ENCODE peak calls at places on chromosome 1, in four cellular contexts. J, O, D and H are unnamed samples. For H3K4me1, the result is how much of the 10 kb centered on the place peaks cover.

GRCh38 chr1:200905411-200906052 is 10.8 kb downstream of the INAVA start:
- DNase-seq in D (peak), O (no peak), J (no peak), H (no peak)

GRCh38 chr1:41920658-41921057 is 1.9 kb upstream of the HIVEP3 start:
- DNase-seq in D (no peak), O (no peak), J (no peak), H (no peak)

GRCh38 chr1:10644307-10645128 is 151.9 kb downstream of the CASZ1 start:
- DNase-seq in D (peak), O (no peak), J (no peak), H (no peak)

GRCh38 chr1:54965624-54966340 is 14.6 kb upstream of the TMEM61 start:
- DNase-seq in J (no peak), O (peak), D (peak), H (peak)

GRCh38 chr1:95671098-95671497 is 437.1 kb downstream of the RWDD3 start:
- DNase-seq in J (no peak), O (no peak), D (no peak), H (no peak)

GRCh38 chr1:203200059-203200553 is 13.6 kb upstream of the CHI3L1 start:
- DNase-seq in D (peak), O (no peak), J (no peak), H (no peak)

GRCh38 chr1:2106681-2107405 is 56.6 kb downstream of the PRKCZ start:
- DNase-seq in J (no peak), O (no peak), D (peak), H (peak)

GRCh38 chr1:202155478-202156021 is 4.9 kb downstream of the PTPN7 start:
- DNase-seq in D (peak), J (no peak), O (peak), H (no peak)

GRCh38 chr1:158781104-158781503 is at the start of gene OR6N2:
- DNase-seq in D (no peak), O (no peak), J (no peak), H (no peak)

GRCh38 chr1:74496699-74497098 is 15.7 kb downstream of the LRRC53 start:
- DNase-seq in D (no peak), J (no peak), O (no peak), H (no peak)

GRCh38 chr1:46665983-46666382 is 2.2 kb downstream of the ATPAF1 start:
- DNase-seq in J (no peak), O (no peak), D (no peak), H (no peak)

GRCh38 chr1:156114919-156115513 is 505 bp downstream of the LMNA start:
- DNase-seq in D (peak), O (peak), J (peak), H (peak)

GRCh38 chr1:47875831-47876586 is 121.2 kb downstream of the TRABD2B start:
- DNase-seq in O (no peak), J (no peak), D (no peak), H (no peak)

GRCh38 chr1:8120693-8121260 is 94.7 kb upstream of the ERRFI1 start:
- DNase-seq in O (no peak), J (no peak), D (peak), H (no peak)

GRCh38 chr1:154931940-154932487 is 4.5 kb downstream of the PMVK start:
- DNase-seq in D (peak), J (no peak), O (no peak), H (no peak)

GRCh38 chr1:106435269-106435668 is 621.2 kb upstream of the PRMT6 start:
- DNase-seq in D (no peak), O (no peak), J (no peak), H (no peak)

GRCh38 chr1:80217377-80217986 is 1211.0 kb upstream of the ADGRL4 start:
- DNase-seq in O (no peak), D (no peak), J (no peak), H (no peak)

GRCh38 chr1:110003747-110004428 is 19.3 kb downstream of the AHCYL1 start:
- DNase-seq in O (peak), J (peak), D (peak), H (peak)

GRCh38 chr1:182122855-182123254 is 61.3 kb upstream of the ZNF648 start:
- DNase-seq in O (no peak), J (no peak), D (no peak), H (no peak)

GRCh38 chr1:167899253-167899681 is 14.7 kb downstream of the ADCY10 start:
- DNase-seq in O (peak), J (no peak), D (no peak), H (peak)

GRCh38 chr1:6614953-6615785 is 1.6 kb downstream of the PHF13 start:
- DNase-seq in J (no peak), O (no peak), D (peak), H (no peak)

GRCh38 chr1:53112861-53113260 is 29.6 kb downstream of the SLC1A7 start:
- DNase-seq in O (no peak), D (peak), J (no peak), H (no peak)

GRCh38 chr1:202659541-202659940 is 50.7 kb downstream of the SYT2 start:
- DNase-seq in D (no peak), O (no peak), J (no peak), H (no peak)

DNA sequence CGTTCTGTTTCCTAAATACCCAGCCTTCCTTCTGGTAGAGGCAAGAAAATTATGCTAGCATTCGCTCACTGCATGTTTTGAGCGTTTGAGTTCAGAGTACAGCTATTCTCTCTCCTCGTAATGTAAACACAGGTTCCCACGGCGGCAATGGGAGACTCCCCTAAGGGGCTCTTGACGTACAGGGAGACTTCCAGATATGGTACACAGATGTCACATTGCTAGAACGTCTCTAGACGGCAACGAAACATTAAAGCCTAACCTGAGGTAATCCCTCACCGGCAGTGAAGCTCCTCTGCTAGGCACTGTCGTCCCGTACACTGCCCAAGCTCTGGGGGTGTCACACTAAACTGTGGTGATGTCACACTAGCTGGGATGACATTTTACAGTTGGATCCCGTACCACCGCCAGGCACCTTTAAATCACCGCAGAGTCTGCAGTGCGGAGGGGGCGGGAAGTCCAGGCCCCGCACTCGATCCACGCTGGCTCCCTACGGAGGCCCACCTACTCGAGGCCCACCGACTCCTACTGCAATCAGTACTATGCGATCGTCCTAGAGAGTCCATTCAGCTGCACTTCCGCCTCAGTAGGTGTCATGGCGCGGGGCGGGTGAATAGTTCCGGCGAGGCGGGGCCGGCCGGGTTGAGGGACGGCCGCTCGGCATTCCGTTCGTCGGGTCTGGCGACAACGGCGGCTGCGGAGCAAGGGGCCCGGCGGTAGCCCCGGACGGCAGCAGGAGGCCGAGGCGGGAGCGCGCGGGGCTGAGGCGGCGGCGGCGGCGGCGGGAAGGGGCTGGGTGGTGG is at the start of gene HIPK1:
- DNase-seq in J (peak), O (peak), D (peak), H (peak)
- TF ChIP-seq CTCF in J (no peak), O (peak), D (no peak), H (no peak)

GRCh38 chr1:116325104-116325503 is 47.9 kb upstream of the ATP1A1 start:
- DNase-seq in D (no peak), J (no peak), O (no peak), H (no peak)
- H3K4me1 ChIP-seq in D (under half), J (under half), O (under half), H (under half)

DNA sequence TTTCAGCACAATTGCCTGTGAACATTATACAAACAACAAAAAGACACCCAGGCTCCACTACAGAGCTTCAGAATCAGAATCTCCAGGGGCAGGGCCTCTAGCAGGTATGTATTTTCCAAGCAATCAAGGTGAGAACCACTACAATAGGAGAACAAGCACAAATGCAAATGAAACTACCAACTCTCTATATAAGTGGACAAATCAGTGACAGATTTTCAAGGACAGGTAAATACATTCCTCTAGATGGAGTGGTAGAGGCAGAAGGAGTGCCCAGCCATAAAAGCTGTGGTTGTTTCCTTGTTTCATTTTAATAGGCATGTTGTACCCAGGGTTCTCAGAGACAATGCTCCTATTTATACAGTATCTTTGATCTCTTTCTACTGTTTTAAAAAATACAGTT is 20.1 kb upstream of the CCDC17 start:
- DNase-seq in J (no peak), O (no peak), D (no peak), H (no peak)
- TF ChIP-seq CTCF in J (peak), O (peak), D (no peak), H (no peak)

DNA sequence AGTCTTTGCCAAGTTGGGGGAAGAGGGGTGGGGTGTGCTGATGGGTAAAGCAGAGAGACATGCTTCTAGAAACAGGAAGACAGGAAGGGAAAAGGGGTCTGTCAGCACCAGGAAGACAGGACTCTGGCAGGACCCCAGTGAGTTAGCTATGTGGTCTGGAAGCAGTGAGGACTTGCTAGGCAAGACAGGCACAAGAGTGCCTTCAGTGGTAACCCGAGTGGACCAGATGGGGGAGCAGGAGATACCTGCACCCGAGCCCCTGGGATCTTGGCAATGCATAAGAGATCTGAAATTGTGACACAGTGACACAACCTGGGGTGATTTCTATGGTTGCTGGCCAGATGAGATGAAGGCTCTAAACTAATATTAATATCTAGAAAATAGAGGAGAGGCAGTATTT is 7.0 kb downstream of the TLR5 start:
- DNase-seq in O (no peak), D (no peak), J (peak), H (no peak)
- H3K4me1 ChIP-seq in O (under half), D (under half), J (under half), H (under half)

DNA sequence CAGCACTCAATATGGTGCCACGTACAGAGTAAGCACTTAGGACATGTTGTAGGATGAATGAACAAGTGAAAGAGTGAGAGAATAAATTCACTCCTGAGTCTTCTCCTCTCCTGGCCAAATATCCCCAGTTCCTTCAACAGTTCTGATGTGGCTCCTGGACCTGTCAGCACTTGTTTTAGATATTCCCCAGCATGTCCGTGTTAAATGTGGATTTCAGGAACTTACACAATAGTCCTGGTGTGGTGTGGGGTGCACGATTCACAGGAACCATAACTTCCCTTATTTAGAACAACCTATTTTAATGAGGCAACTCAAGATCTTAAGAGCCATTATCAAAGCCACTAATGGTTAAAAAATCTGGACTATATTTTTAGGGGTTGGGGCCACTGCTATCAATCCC is 39.0 kb upstream of the MYSM1 start:
- DNase-seq in O (no peak), J (no peak), D (no peak), H (no peak)
- TF ChIP-seq CTCF in O (no peak), J (no peak), D (no peak), H (no peak)

GRCh38 chr1:91555821-91556531 is 55.3 kb downstream of the CDC7 start:
- DNase-seq in D (peak), J (no peak), O (no peak), H (no peak)

GRCh38 chr1:91555074-91555730 is 54.6 kb downstream of the CDC7 start:
- DNase-seq in O (no peak), J (no peak), D (peak), H (no peak)

GRCh38 chr1:91557826-91558225 is 57.2 kb downstream of the CDC7 start:
- DNase-seq in D (no peak), J (no peak), O (no peak), H (no peak)

GRCh38 chr1:91557039-91557690 is 56.5 kb downstream of the CDC7 start:
- DNase-seq in J (no peak), D (peak), O (no peak), H (no peak)

DNA sequence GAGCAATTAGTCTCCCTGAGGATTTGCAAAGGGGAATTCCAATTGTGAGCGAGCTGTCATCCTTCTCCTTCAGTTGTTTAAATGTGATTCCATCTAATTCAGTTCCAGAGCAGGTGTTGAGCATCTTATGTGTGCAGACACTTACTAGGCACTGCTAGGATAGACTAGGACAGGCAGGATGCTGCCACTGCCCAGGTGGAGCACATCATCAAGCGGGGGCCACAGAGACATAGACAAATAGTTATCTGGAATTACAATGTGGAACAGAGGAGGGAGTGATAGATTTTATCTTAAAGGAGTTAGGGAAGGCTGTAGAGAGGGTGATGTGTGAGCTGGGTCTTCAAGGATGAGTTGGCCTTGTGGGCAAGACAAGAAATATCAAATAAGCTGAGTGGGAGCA is 55.9 kb downstream of the CDC7 start:
- DNase-seq in D (no peak), O (no peak), J (no peak), H (no peak)
- H3K4me1 ChIP-seq in D (under half), O (under half), J (under half), H (under half)

GRCh38 chr1:57637155-57637554 is 213.3 kb upstream of the DAB1 start:
- DNase-seq in D (no peak), O (no peak), J (no peak), H (no peak)
- TF ChIP-seq CTCF in D (no peak), O (no peak), J (no peak), H (no peak)